ENCODE peak calls at places on chromosome 4, in seven cellular contexts. R is pancreas; Y is neural progenitor cell; N is activated T-cell treated with anti-CD3 and anti-CD28 coated beads, Interleukin-2, amount 50 U/mL, for 72 hours; T is cerebellar nuclear complex; Q is skeletal muscle cell; I is A673. P is an unnamed sample.

GRCh38 chr4:151218343-151218742 is 58.6 kb upstream of the PRSS48 start:
- DNase-seq in R (no peak), Y (no peak), N (no peak), T (no peak), Q (no peak), I (no peak), P (no peak)

GRCh38 chr4:146330392-146330791 is 116.1 kb downstream of the REELD1 start:
- DNase-seq in R (no peak), Y (no peak), N (no peak), T (no peak), Q (no peak), I (peak; percentile 58), P (no peak)

GRCh38 chr4:156723951-156724668 is 247.5 kb downstream of the PDGFC start:
- DNase-seq in R (no peak), Y (no peak), N (no peak), T (no peak), Q (no peak), I (no peak), P (no peak)

GRCh38 chr4:17327587-17327986 is 184.3 kb downstream of the QDPR start:
- DNase-seq in R (no peak), Y (no peak), N (no peak), T (no peak), Q (no peak), I (no peak), P (peak; percentile 12)

GRCh38 chr4:108533245-108533844 is 87.0 kb upstream of the RPL34 start:
- DNase-seq in R (no peak), Y (no peak), N (no peak), T (no peak), Q (no peak), I (no peak), P (peak; percentile 76)

GRCh38 chr4:43286137-43286536 is 393.6 kb downstream of the GRXCR1 start:
- DNase-seq in R (no peak), Y (no peak), N (no peak), T (no peak), Q (no peak), I (no peak), P (no peak)

GRCh38 chr4:4461850-4462249 is 74.9 kb downstream of the NSG1 start:
- DNase-seq in R (no peak), Y (no peak), N (peak; percentile 22), T (no peak), Q (no peak), I (no peak), P (peak; percentile 16)

GRCh38 chr4:73922766-73923630 is 53.8 kb downstream of the CXCL1 start:
- DNase-seq in R (no peak), Y (no peak), N (no peak), T (no peak), Q (no peak), I (peak; percentile 27), P (no peak)

GRCh38 chr4:26226978-26227377 is 93.8 kb upstream of the RBPJ start:
- DNase-seq in R (no peak), Y (no peak), N (no peak), T (no peak), Q (no peak), I (no peak), P (peak; percentile 97)

GRCh38 chr4:151202851-151203455 is 74.0 kb upstream of the PRSS48 start:
- DNase-seq in R (no peak), Y (no peak), N (no peak), T (no peak), Q (peak; percentile 28), I (no peak), P (peak; percentile 43)

GRCh38 chr4:169243808-169244207 is 26.9 kb downstream of the SH3RF1 start:
- DNase-seq in R (no peak), Y (peak; percentile 27), N (no peak), T (no peak), Q (peak; percentile 60), I (peak; percentile 33), P (no peak)

GRCh38 chr4:174627473-174627872 is 105.2 kb upstream of the HPGD start:
- DNase-seq in R (no peak), Y (no peak), N (no peak), T (no peak), Q (no peak), I (no peak), P (no peak)

GRCh38 chr4:1347410-1347864 is 429 bp downstream of the UVSSA start:
- DNase-seq in R (peak; percentile 83), Y (no peak), N (peak; percentile 70), T (no peak), Q (peak; percentile 62), I (peak; percentile 64), P (peak; percentile 91)

GRCh38 chr4:156884183-156884582 is 87.4 kb downstream of the PDGFC start:
- DNase-seq in R (no peak), Y (no peak), N (no peak), T (no peak), Q (no peak), I (no peak), P (no peak)

GRCh38 chr4:24917076-24917856 is 4.4 kb upstream of the CCDC149 start:
- DNase-seq in R (no peak), Y (peak; percentile 38), N (no peak), T (no peak), Q (no peak), I (peak; percentile 42), P (no peak)

GRCh38 chr4:107115185-107115847 is 79.2 kb upstream of the DKK2 start:
- DNase-seq in R (no peak), Y (no peak), N (no peak), T (no peak), Q (peak; percentile 49), I (peak; percentile 83), P (no peak)

GRCh38 chr4:91746551-91746950 is 557.2 kb upstream of the GRID2 start:
- DNase-seq in R (no peak), Y (no peak), N (no peak), T (no peak), Q (no peak), I (no peak), P (no peak)

GRCh38 chr4:98377626-98378025 is 116.4 kb downstream of the RAP1GDS1 start:
- DNase-seq in R (no peak), Y (no peak), N (no peak), T (no peak), Q (peak; percentile 6), I (no peak), P (no peak)

GRCh38 chr4:20418865-20419451 is 167.3 kb downstream of the SLIT2 start:
- DNase-seq in R (no peak), Y (peak; percentile 40), N (peak; percentile 3), T (no peak), Q (no peak), I (peak; percentile 75), P (peak; percentile 53)

GRCh38 chr4:8907596-8908205 is 36.1 kb upstream of the HMX1 start:
- DNase-seq in R (peak; percentile 2), Y (no peak), N (no peak), T (no peak), Q (no peak), I (no peak), P (no peak)

GRCh38 chr4:989722-990471 is 3.1 kb downstream of the IDUA start:
- DNase-seq in R (no peak), Y (no peak), N (no peak), T (no peak), Q (no peak), I (no peak), P (no peak)

GRCh38 chr4:110287130-110287529 is 88.7 kb upstream of the ELOVL6 start:
- DNase-seq in R (no peak), Y (no peak), N (peak; percentile 27), T (no peak), Q (peak; percentile 68), I (peak; percentile 63), P (peak; percentile 23)

GRCh38 chr4:80071643-80072606 is 1.1 kb downstream of the ANTXR2 start:
- DNase-seq in R (peak; percentile 19), Y (peak; percentile 67), N (peak; percentile 66), T (no peak), Q (no peak), I (peak; percentile 2), P (peak; percentile 85)

GRCh38 chr4:180116840-180117239 is 2126.4 kb upstream of the TENM3 start:
- DNase-seq in R (no peak), Y (no peak), N (no peak), T (no peak), Q (no peak), I (no peak), P (no peak)

GRCh38 chr4:110164251-110164650 is 34.2 kb downstream of the ELOVL6 start:
- DNase-seq in R (no peak), Y (no peak), N (no peak), T (no peak), Q (peak; percentile 14), I (no peak), P (no peak)

GRCh38 chr4:145546556-145546955 is 64.9 kb downstream of the SMAD1 start:
- DNase-seq in R (no peak), Y (no peak), N (no peak), T (no peak), Q (no peak), I (no peak), P (no peak)

P was measured in left kidney.